ENCODE peak calls at places on chromosomes 4 and X, in four cellular contexts. J is GM12878, L is HepG2, S is H1. T is an unnamed sample.

GRCh38 chr4:60865238-60865637 is 334.9 kb upstream of the ADGRL3 start:
- DNase-seq in J (no peak), L (no peak), S (no peak), T (no peak)

GRCh38 chr4:27668001-27668400 is 807.4 kb downstream of the STIM2 start:
- DNase-seq in J (no peak), L (no peak), S (no peak), T (no peak)

GRCh38 chrX:110944793-110945466 is 149.3 kb upstream of the CHRDL1 start:
- DNase-seq in J (no peak), L (no peak), S (peak), T (no peak)

GRCh38 chr4:163744861-163745260 is 250.4 kb downstream of the TMA16 start:
- DNase-seq in J (peak), L (no peak), S (no peak), T (no peak)

GRCh38 chrX:129777218-129777768 is 2.5 kb upstream of the SASH3 start:
- DNase-seq in J (no peak), L (peak), S (no peak), T (no peak)

GRCh38 chr4:135735543-135735942 is 1534.0 kb upstream of the PABPC4L start:
- DNase-seq in J (no peak), L (no peak), S (no peak), T (no peak)

GRCh38 chrX:31590581-31591113 is 518.8 kb upstream of the FTHL17 start:
- DNase-seq in J (no peak), L (peak), S (no peak), T (peak)

GRCh38 chr4:158811704-158812103 is 42.9 kb downstream of the FNIP2 start:
- DNase-seq in J (no peak), L (no peak), S (no peak), T (peak)

GRCh38 chrX:153882086-153882498 is 3.9 kb downstream of the L1CAM start:
- DNase-seq in J (no peak), L (peak), S (no peak), T (no peak)

GRCh38 chr4:169410839-169411770 is 140.3 kb upstream of the SH3RF1 start:
- DNase-seq in J (peak), L (no peak), S (no peak), T (no peak)

GRCh38 chr4:164937576-164938270 is 39.7 kb downstream of the TRIM61 start:
- DNase-seq in J (peak), L (peak), S (no peak), T (peak)

GRCh38 chrX:69505772-69506616 is 1.9 kb downstream of the NALF2 start:
- DNase-seq in J (no peak), L (no peak), S (no peak), T (no peak)

GRCh38 chrX:155867821-155868220 is 13.3 kb upstream of the VAMP7 start:
- DNase-seq in J (no peak), L (no peak), S (no peak), T (no peak)

GRCh38 chrX:132375941-132376340 is 112.9 kb downstream of the MBNL3 start:
- DNase-seq in J (no peak), L (no peak), S (no peak), T (no peak)

GRCh38 chr4:138796761-138797160 is 218.8 kb upstream of the NOCT start:
- DNase-seq in J (no peak), L (no peak), S (no peak), T (no peak)

GRCh38 chrX:12949927-12950656 is 24.8 kb upstream of the TMSB4X start:
- DNase-seq in J (peak), L (no peak), S (no peak), T (peak)

GRCh38 chr4:89754531-89754930 is 82.4 kb downstream of the SNCA start:
- DNase-seq in J (no peak), L (no peak), S (no peak), T (no peak)

GRCh38 chr4:81883004-81883403 is 411.3 kb upstream of the RASGEF1B start:
- DNase-seq in J (no peak), L (no peak), S (no peak), T (no peak)

DNA sequence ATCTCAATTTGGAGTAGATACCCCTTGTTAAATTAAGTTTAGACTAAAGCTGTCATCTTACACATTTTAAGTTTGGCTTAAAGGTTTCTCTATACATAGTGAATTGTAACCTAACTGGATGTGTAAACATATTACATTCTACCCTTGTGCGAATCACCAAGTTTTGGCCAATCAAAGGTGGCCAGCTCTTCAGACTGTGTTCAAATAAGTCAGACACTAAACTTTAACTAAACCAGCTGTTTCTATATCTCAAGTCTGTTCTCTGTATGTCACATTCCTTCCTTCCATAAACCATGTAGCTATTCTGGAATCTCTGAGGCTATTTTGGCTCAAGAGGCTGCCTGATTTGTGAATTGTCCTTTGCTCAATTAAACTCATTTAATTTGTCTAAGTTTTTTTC is 6.8 kb downstream of the SULT1B1 start:
- DNase-seq in J (no peak), L (no peak), S (no peak), T (no peak)
- TF ChIP-seq BRCA1 in J (no peak), L (no peak), S (no peak), T (no peak)

GRCh38 chrX:137233478-137233877 is 199.7 kb upstream of the GPR101 start:
- DNase-seq in J (no peak), L (no peak), S (no peak), T (no peak)

GRCh38 chrX:137236837-137237236 is 203.0 kb upstream of the GPR101 start:
- DNase-seq in J (no peak), L (no peak), S (no peak), T (no peak)

GRCh38 chrX:137234651-137235402 is 201.0 kb upstream of the GPR101 start:
- DNase-seq in J (no peak), L (no peak), S (no peak), T (no peak)
- TF ChIP-seq BRCA1 in J (no peak), L (no peak), S (no peak), T (no peak)

GRCh38 chrX:1492421-1493012 is 39.8 kb upstream of the ASMTL start:
- DNase-seq in J (no peak), L (no peak), S (no peak), T (no peak)
- TF ChIP-seq BRCA1 in J (no peak), L (no peak), S (no peak), T (no peak)

GRCh38 chr4:26028133-26028792 is 114.2 kb downstream of the SMIM20 start:
- DNase-seq in J (no peak), L (no peak), S (peak), T (no peak)

GRCh38 chr4:26029512-26030131 is 115.6 kb downstream of the SMIM20 start:
- DNase-seq in J (no peak), L (no peak), S (peak), T (no peak)

GRCh38 chr4:26030260-26030667 is 116.2 kb downstream of the SMIM20 start:
- DNase-seq in J (no peak), L (no peak), S (peak), T (no peak)

GRCh38 chr4:26030780-26031179 is 116.8 kb downstream of the SMIM20 start:
- DNase-seq in J (no peak), L (no peak), S (no peak), T (no peak)

GRCh38 chr4:26028793-26029511 is 114.9 kb downstream of the SMIM20 start:
- DNase-seq in J (no peak), L (peak), S (peak), T (peak)
- TF ChIP-seq BRCA1 in J (no peak), L (no peak), S (no peak), T (no peak)

GRCh38 chr4:184529283-184529682 is 54.9 kb upstream of the IRF2 start:
- DNase-seq in J (no peak), L (no peak), S (no peak), T (no peak)
- TF ChIP-seq BRCA1 in J (no peak), L (no peak), S (no peak), T (no peak)

GRCh38 chrX:128518508-128518907 is 466.3 kb upstream of the ACTRT1 start:
- DNase-seq in J (no peak), L (peak), S (no peak), T (no peak)
- TF ChIP-seq BRCA1 in J (no peak), L (no peak), S (no peak), T (no peak)